ENCODE peak calls at places on chromosome X, in seven cellular contexts. I, X, V, A, B, E and M are unnamed samples.

GRCh38 chrX:30610050-30610449 is 32.5 kb upstream of the TASL start:
- DNase-seq in B (no peak), I (no peak), X (no peak), E (no peak), A (no peak), V (no peak), M (no peak)

GRCh38 chrX:130082244-130083106 is 27.8 kb downstream of the ELF4 start:
- DNase-seq in I (no peak), B (no peak), A (peak), V (no peak), X (no peak), E (no peak), M (no peak)

GRCh38 chrX:150649096-150649870 is 43.9 kb upstream of the MTMR1 start:
- DNase-seq in A (no peak), I (no peak), B (no peak), X (no peak), V (no peak), E (no peak), M (no peak)

GRCh38 chrX:131626681-131627296 is 82.9 kb downstream of the OR13H1 start:
- DNase-seq in I (no peak), V (peak), X (peak), B (no peak), E (no peak), A (peak), M (peak)

GRCh38 chrX:15059488-15059887 is 186.3 kb downstream of the MOSPD2 start:
- DNase-seq in A (no peak), V (no peak), X (no peak), B (no peak), E (no peak), I (no peak), M (no peak)

GRCh38 chrX:132412208-132412607 is 76.6 kb downstream of the MBNL3 start:
- DNase-seq in I (peak), B (no peak), X (no peak), E (peak), A (no peak), V (no peak), M (no peak)

GRCh38 chrX:111837226-111837625 is 38.8 kb upstream of the TRPC5OS start:
- DNase-seq in V (no peak), A (no peak), B (no peak), X (no peak), I (no peak), E (no peak), M (no peak)

GRCh38 chrX:49237060-49237459 is 1.8 kb downstream of the CCDC22 start:
- DNase-seq in A (no peak), B (no peak), X (no peak), I (no peak), V (no peak), E (no peak), M (no peak)

GRCh38 chrX:15653961-15654360 is 10.6 kb downstream of the CLTRN start:
- DNase-seq in I (no peak), A (no peak), X (no peak), E (no peak), V (no peak), B (no peak), M (no peak)

GRCh38 chrX:139881130-139881529 is 51.7 kb downstream of the ATP11C start:
- DNase-seq in X (peak), E (no peak), I (no peak), B (no peak), A (peak), V (peak), M (no peak)

GRCh38 chrX:15956684-15957083 is 102.1 kb upstream of the AP1S2 start:
- DNase-seq in V (no peak), E (no peak), X (no peak), I (no peak), B (no peak), A (no peak), M (no peak)

GRCh38 chrX:136189222-136189621 is 41.9 kb downstream of the FHL1 start:
- DNase-seq in E (no peak), X (no peak), V (peak), A (no peak), B (no peak), I (no peak), M (no peak)

GRCh38 chrX:128927363-128927762 is 595.9 kb downstream of the SMARCA1 start:
- DNase-seq in X (no peak), I (no peak), E (no peak), A (no peak), B (no peak), V (no peak), M (no peak)

GRCh38 chrX:45445745-45446412 is 245.2 kb upstream of the DIPK2B start:
- DNase-seq in X (peak), I (no peak), A (no peak), V (no peak), E (no peak), B (no peak), M (no peak)

GRCh38 chrX:110399497-110399896 is 40.8 kb downstream of the RTL9 start:
- DNase-seq in A (no peak), V (no peak), I (no peak), X (no peak), B (no peak), E (no peak), M (no peak)

GRCh38 chrX:63754141-63754859 is 30.7 kb downstream of the ARHGEF9 start:
- DNase-seq in I (no peak), X (no peak), V (no peak), B (no peak), E (no peak), A (no peak), M (no peak)

GRCh38 chrX:150225756-150226155 is 137.4 kb upstream of the MAMLD1 start:
- DNase-seq in B (no peak), V (no peak), X (no peak), A (no peak), I (no peak), E (no peak), M (no peak)

GRCh38 chrX:118523920-118524319 is 28.3 kb downstream of the DOCK11 start:
- DNase-seq in I (no peak), E (no peak), X (no peak), A (no peak), V (no peak), B (no peak), M (no peak)

GRCh38 chrX:153060095-153060445 is 3.8 kb downstream of the PNMA3 start:
- DNase-seq in I (no peak), X (no peak), A (no peak), V (no peak), B (no peak), E (no peak), M (no peak)

GRCh38 chrX:17580529-17581155 is 156.7 kb upstream of the SCML1 start:
- DNase-seq in B (no peak), X (no peak), V (no peak), I (no peak), A (no peak), E (no peak), M (no peak)

GRCh38 chrX:41085883-41086626 is 810 bp downstream of the USP9X start:
- DNase-seq in I (peak), V (peak), A (no peak), B (no peak), X (no peak), E (peak), M (peak)

GRCh38 chrX:45767021-45767491 is 566.4 kb upstream of the DIPK2B start:
- DNase-seq in A (no peak), E (no peak), B (no peak), I (no peak), X (no peak), V (no peak), M (no peak)

GRCh38 chrX:31153475-31154047 is 81.7 kb upstream of the FTHL17 start:
- DNase-seq in B (no peak), E (no peak), X (no peak), A (no peak), I (no peak), V (peak), M (no peak)

GRCh38 chrX:107574054-107574683 is 54.1 kb upstream of the PRPS1 start:
- DNase-seq in A (no peak), I (no peak), B (no peak), X (no peak), V (no peak), E (peak), M (no peak)

GRCh38 chrX:51461053-51462050 is 35.0 kb downstream of the NUDT11 start:
- DNase-seq in I (no peak), X (peak), B (no peak), E (peak), V (peak), A (peak), M (no peak)

GRCh38 chrX:134948333-134949241 is 42.2 kb upstream of the SMIM10 start:
- DNase-seq in B (no peak), X (peak), V (no peak), I (no peak), A (no peak), E (peak), M (no peak)

GRCh38 chrX:71615056-71615455 is 3.3 kb downstream of the CXCR3 start:
- DNase-seq in A (no peak), I (no peak), X (no peak), E (no peak), V (no peak), B (no peak), M (no peak)

GRCh38 chrX:37921758-37922157 is 74.4 kb upstream of the DYNLT3 start:
- DNase-seq in X (no peak), E (no peak), B (no peak), I (no peak), V (no peak), A (no peak), M (no peak)

GRCh38 chrX:37922926-37923325 is 75.6 kb upstream of the DYNLT3 start:
- DNase-seq in B (no peak), V (no peak), A (peak), I (no peak), E (no peak), X (no peak), M (no peak)

DNA sequence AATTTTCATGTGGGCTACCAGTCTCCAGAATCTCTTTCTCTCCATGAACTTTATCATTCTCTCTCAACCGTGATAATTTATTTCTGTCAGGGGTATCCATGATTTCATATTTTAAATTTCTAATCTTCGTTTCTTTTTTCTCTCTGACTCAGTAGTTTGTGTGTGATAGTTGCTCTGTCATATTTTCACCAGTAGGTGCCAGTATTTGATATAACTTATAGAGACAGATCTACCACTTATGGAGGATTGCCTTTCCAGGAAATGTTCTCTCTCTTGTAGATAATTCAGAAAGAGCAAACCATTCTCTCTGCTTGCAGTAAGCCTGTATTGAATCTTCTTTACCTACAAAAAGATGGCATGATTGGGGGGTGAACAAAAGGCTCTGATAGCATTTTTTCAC is 79.3 kb upstream of the DYNLT3 start:
- DNase-seq in B (peak), A (peak), X (no peak), I (no peak), V (peak), E (peak), M (peak)
- TF ChIP-seq JUND in B (no peak), A (no peak), X (no peak), I (no peak), V (no peak), E (no peak), M (no peak)

DNA sequence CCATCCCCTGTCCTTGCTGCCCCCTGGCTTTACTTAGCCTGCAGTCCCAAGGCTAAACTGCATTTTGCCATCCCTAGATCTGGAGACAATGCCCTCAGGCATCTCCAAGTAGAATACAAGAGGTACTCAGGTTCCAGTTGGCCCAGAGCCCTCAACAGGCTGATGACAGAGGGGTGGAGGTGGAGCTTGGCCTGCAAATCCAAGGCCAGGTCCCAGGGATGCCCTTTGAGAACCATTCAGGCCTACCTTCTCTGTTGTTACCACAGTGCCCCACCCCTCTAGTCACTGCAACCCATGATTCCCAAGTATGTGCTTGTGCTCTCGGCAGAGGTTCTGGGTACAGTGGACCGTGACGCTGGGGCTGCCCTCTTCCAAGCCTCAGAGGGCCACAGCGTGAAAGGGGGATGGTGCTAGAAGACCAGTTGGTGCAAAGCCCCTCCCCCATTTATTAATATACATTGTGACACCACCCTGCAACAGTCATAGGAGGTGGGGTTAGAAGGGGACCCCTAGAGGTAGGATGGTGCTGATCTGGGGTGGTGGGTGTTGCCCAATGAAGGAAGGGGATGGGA is 6.4 kb upstream of the UBA1 start:
- DNase-seq in I (no peak), E (no peak), V (no peak), B (no peak), X (no peak), A (no peak), M (no peak)
- TF ChIP-seq JUND in I (no peak), E (no peak), V (no peak), B (no peak), X (no peak), A (no peak), M (no peak)

GRCh38 chrX:12360389-12360788 is 222.1 kb downstream of the FRMPD4 start:
- DNase-seq in X (no peak), V (no peak), B (no peak), A (no peak), I (no peak), E (no peak), M (no peak)
- TF ChIP-seq JUND in X (no peak), V (no peak), B (no peak), A (no peak), I (no peak), E (no peak), M (no peak)

DNA sequence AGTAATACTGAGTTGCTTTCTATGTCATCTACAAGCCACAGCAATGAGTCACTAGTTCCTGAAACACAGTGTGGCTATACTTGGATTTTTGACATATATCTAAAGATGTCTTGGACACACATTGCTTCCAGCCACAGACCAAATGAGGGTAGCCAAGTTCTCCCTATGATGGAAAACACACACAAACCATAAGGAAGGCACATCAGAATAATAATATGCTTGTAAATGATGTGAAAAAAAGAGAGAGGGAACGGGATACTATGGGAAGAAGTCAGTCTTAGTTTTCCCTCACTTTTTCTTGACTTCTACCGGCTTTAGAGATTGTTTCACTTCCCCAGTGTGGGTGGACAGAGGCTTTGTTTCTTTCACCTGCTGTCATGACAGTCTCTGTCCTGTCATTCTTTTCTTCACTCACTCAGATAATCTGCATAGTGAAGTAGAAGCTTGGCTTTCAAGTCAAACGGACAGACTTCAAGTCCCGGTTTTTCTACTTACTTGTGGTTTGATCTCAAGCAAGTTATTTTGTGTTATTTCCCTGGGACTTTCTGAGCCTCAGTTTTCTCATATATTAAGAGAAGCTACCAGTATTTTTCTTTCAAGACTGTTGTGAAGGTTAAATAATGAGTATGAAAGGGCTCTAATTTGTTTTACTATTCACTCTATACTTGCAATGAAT is 34.7 kb downstream of the P2RY10 start:
- DNase-seq in E (no peak), X (no peak), V (no peak), I (no peak), B (peak), A (no peak), M (no peak)
- TF ChIP-seq JUND in E (no peak), X (no peak), V (no peak), I (no peak), B (peak), A (no peak), M (no peak)

DNA sequence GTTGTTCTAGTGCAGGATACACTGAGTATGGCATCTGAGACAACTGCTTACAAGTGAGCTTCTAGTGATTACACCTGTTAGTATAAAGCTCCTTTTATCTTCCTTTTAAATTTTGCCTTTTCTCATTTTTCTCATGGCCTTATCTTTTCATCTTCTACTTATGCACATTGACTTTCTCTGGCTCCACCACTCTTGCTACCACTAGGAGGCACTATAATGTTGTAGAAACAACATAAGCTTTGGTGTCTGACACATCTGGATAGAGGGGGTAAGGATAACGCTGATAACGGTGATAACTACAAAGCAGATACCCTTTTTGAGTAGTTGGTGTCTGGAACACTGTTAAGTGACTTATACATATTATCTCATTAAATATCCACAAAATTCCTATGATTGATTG is 187.4 kb upstream of the TEX13C start:
- DNase-seq in E (peak), I (no peak), B (no peak), V (peak), A (peak), X (no peak), M (no peak)
- TF ChIP-seq JUND in E (no peak), I (no peak), B (no peak), V (no peak), A (no peak), X (no peak), M (no peak)

GRCh38 chrX:2464677-2465166 is 36.1 kb downstream of the DHRSX start:
- DNase-seq in E (no peak), A (peak), X (peak), V (no peak), B (no peak), I (no peak), M (peak)
- TF ChIP-seq JUND in E (no peak), A (peak), X (no peak), V (no peak), B (no peak), I (no peak), M (no peak)

DNA sequence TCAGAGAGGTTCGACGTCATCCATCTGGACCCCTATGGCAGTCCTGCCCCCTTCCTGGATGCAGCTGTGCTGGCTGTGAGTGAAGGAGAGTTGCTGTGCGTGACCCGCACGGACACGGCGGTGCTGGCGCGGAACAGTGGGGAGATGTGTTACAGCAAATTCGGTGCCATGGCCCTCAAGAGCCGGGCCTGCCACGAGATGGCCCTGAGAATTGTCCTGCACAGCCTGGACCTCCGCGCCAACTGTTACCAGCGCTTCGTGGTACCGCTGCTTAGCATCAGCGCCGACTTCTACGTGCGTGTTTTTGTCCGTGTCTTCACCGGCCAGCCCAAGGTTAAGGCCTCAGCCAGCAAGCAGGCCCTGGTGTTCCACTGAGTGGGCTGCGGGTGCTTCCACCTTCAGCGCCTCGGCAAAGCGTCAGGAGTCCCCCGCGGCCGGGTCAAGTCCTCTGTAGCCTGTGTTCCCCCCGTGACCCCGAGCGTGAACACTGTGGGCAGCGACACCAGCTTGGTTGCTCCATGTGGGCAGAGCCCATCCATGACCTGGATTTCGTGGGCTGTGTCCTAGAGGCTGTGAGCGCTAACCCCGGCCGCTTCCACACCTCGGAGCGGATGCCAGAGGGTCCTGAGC is 186.7 kb upstream of the SLITRK2 start:
- DNase-seq in B (no peak), I (no peak), A (no peak), E (no peak), X (no peak), V (no peak), M (no peak)
- TF ChIP-seq JUND in B (no peak), I (no peak), A (no peak), E (no peak), X (no peak), V (no peak), M (no peak)

DNA sequence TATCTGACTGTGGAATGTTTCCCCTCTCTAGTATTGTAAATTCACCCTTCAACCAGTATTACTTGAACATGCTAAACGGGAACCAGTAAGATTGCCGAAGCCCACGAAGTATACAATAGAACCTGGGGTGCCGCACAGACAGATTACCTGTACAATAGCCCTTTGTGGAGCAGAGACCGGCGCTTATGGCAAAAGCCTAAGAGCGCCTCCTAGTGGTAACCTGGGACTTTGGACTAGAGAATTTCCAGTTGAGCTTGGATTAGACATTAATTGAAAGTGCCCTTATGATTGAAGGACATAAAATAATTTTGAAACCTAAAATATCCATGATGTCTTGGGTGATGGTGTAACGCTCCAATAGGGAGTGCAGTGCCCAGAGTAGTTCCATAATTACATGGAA is 14.1 kb downstream of the ZNF157 start:
- DNase-seq in I (peak), B (peak), V (peak), X (peak), A (peak), E (peak), M (peak)
- TF ChIP-seq JUND in I (no peak), B (no peak), V (no peak), X (no peak), A (no peak), E (no peak), M (no peak)

DNA sequence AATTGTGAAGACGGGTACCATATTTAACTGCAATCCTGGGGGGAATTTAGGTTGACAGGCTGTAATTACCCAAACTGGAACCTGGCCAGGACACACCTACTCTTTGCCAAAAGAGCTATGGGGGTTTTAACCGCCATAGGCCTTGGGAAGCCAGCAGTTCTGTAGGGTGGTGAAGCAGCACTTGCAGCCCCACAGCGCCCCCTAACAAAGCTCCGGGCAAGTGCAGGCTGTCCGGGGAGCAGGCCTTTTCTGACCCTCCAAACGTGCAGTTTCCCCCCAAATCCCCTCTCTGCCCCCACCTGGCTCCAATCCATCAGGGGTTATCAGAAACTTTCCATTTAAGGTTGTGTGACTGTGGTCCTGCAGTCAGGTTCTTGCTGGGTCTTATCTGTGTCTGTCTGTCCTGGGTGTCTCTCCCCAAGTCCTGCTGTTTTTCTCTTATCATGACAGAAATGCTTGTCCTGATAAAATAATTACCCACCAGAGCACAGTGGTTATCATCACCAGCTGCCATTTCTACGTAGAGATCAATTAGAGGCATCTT is 350.9 kb downstream of the MID1IP1 start:
- DNase-seq in X (no peak), I (peak), A (peak), V (peak), E (no peak), B (no peak), M (peak)
- TF ChIP-seq JUND in X (no peak), I (no peak), A (no peak), V (no peak), E (no peak), B (no peak), M (no peak)